ENCODE peak calls at places on chromosomes 13 and 19, in six cellular contexts. W, M, F, R, D and N are unnamed samples.

GRCh38 chr19:49887037-49887652 is 9.5 kb downstream of the IL4I1 start:
- DNase-seq in W (no peak), M (no peak), F (no peak), R (no peak), D (no peak), N (no peak)

GRCh38 chr19:46787331-46788100 is 878 bp downstream of the SLC1A5 start:
- DNase-seq in W (peak; percentile 74), M (peak; percentile 86), F (peak; percentile 52), R (peak; percentile 89), D (no peak), N (peak; percentile 79)

GRCh38 chr13:45595968-45596367 is 19.6 kb downstream of the ERICH6B start:
- DNase-seq in W (no peak), M (no peak), F (no peak), R (peak; percentile 14), D (no peak), N (no peak)

GRCh38 chr13:77386046-77386445 is 59.2 kb upstream of the MYCBP2 start:
- DNase-seq in W (no peak), M (no peak), F (no peak), R (no peak), D (no peak), N (no peak)

GRCh38 chr19:21147540-21147939 is 5.7 kb downstream of the ZNF431 start:
- DNase-seq in W (no peak), M (no peak), F (no peak), R (no peak), D (no peak), N (no peak)

GRCh38 chr13:77510156-77510555 is 25.4 kb upstream of the SCEL start:
- DNase-seq in W (no peak), M (no peak), F (no peak), R (no peak), D (no peak), N (no peak)

GRCh38 chr19:11347546-11347945 is 1.2 kb downstream of the CCDC159 start:
- DNase-seq in W (no peak), M (no peak), F (no peak), R (no peak), D (no peak), N (no peak)

GRCh38 chr13:25762795-25763377 is 288.9 kb downstream of the SHISA2 start:
- DNase-seq in W (no peak), M (no peak), F (no peak), R (no peak), D (no peak), N (no peak)

GRCh38 chr19:46925548-46925950 is 64.8 kb downstream of the ARHGAP35 start:
- DNase-seq in W (no peak), M (peak; percentile 69), F (no peak), R (no peak), D (no peak), N (peak; percentile 84)

GRCh38 chr19:55173717-55174409 is 6.2 kb downstream of the SYT5 start:
- DNase-seq in W (peak; percentile 75), M (peak; percentile 95), F (no peak), R (peak; percentile 83), D (no peak), N (peak; percentile 83)

GRCh38 chr13:22107549-22107948 is 436.7 kb downstream of the FGF9 start:
- DNase-seq in W (no peak), M (peak; percentile 3), F (no peak), R (no peak), D (no peak), N (no peak)

GRCh38 chr19:29872224-29872731 is 60.5 kb downstream of the CCNE1 start:
- DNase-seq in W (peak; percentile 5), M (no peak), F (no peak), R (peak; percentile 47), D (no peak), N (no peak)

GRCh38 chr19:13576726-13577125 is 70.4 kb upstream of the CACNA1A start:
- DNase-seq in W (no peak), M (no peak), F (no peak), R (no peak), D (no peak), N (no peak)

GRCh38 chr13:73556902-73557301 is 498.1 kb downstream of the KLF5 start:
- DNase-seq in W (no peak), M (no peak), F (no peak), R (peak; percentile 6), D (no peak), N (no peak)

GRCh38 chr19:11872624-11873023 is 15.0 kb upstream of the ZNF69 start:
- DNase-seq in W (no peak), M (no peak), F (no peak), R (no peak), D (no peak), N (no peak)

GRCh38 chr13:47279956-47280355 is 383.1 kb upstream of the HTR2A start:
- DNase-seq in W (no peak), M (no peak), F (no peak), R (no peak), D (no peak), N (no peak)

GRCh38 chr13:75426421-75426820 is 55.5 kb downstream of the TBC1D4 start:
- DNase-seq in W (no peak), M (no peak), F (no peak), R (no peak), D (no peak), N (no peak)

GRCh38 chr19:10699650-10700335 is 1.4 kb upstream of the QTRT1 start:
- DNase-seq in W (peak; percentile 63), M (peak; percentile 40), F (no peak), R (peak; percentile 72), D (no peak), N (peak; percentile 62)

GRCh38 chr13:35471466-35472307 is 4.8 kb downstream of the MAB21L1 start:
- DNase-seq in W (peak; percentile 33), M (no peak), F (no peak), R (peak; percentile 17), D (no peak), N (no peak)

GRCh38 chr19:4077800-4078683 is 11.3 kb upstream of the ZBTB7A start:
- DNase-seq in W (peak; percentile 33), M (no peak), F (peak; percentile 73), R (peak; percentile 60), D (no peak), N (no peak)

GRCh38 chr19:55279376-55279772 is 536 bp downstream of the HSPBP1 start:
- DNase-seq in W (no peak), M (no peak), F (no peak), R (no peak), D (no peak), N (no peak)

DNA sequence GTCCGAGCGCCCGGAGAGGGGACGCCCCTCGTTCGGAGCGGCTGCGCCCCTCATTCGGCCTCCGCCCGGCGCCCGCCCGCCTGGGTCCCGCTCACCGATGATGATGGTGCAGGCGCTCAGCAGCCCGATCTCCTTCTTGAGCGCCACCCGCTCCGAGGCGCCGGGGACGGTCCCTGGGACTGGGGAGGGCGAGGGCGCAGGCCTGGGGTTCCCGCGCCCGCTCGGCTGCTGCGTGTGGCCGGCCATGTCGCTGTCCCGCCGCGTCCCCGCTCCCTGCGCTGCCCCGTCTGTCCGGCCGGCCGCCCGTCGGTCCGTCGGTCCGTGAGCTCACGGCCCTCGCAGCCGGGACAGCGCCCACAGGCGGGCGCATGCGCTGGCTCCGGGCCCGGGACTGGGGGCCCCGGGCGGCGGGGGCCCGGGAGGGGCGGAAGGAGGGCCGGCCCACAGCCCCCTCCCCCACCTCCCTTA is at the start of gene SLC7A10:
- DNase-seq in W (no peak), M (no peak), F (no peak), R (peak; percentile 57), D (no peak), N (no peak)
- H3K4me3 ChIP-seq in W (no peak within 1 kb of the TSS), M (peak within 1 kb of the TSS; percentile 37), F (no peak within 1 kb of the TSS), R (peak within 1 kb of the TSS; percentile 9), D (no peak within 1 kb of the TSS), N (no peak within 1 kb of the TSS)

DNA sequence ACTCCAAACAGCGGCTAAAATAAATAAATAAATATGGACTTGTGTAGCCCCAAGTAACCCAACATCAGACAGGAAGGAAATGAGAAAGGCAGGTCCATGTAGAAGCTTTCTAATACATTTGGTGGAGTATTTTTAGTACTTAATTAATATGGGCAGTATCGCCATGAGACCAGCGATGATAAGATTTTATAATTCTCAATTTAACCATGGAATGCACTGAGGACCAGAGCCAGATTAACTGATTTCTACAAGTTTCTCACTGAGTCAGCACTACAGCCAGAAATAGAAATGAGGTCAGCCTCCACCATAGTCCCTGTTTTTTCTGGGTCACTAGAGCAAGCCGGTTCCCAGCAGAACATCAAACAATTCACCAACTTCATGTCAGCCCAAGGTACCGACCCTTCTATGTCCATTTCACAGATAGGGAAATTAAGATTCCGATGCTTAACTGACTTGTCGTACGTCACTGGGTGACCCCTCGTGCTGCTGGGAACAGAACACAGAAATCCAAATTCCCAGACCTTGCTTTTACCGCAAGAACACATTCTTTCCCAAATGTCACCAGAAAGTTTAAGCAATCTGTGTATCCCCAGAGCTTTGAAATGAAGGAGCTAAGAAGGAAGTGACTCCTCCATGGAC is 90.4 kb downstream of the COL4A1 start:
- DNase-seq in W (peak; percentile 86), M (no peak), F (no peak), R (peak; percentile 92), D (no peak), N (no peak)
- H3K4me1 ChIP-seq in W (peaks cover 26% of the 10 kb centered on the region), M (no peaks in the 10 kb centered on the region), F (peaks cover 64% of the 10 kb centered on the region), R (peaks cover 15% of the 10 kb centered on the region), D (peaks cover 17% of the 10 kb centered on the region), N (no peaks in the 10 kb centered on the region)

GRCh38 chr13:99985243-99985874 is 3.8 kb downstream of the ZIC2 start:
- DNase-seq in W (no peak), M (no peak), F (no peak), R (no peak), D (no peak), N (no peak)

GRCh38 chr13:99985886-99986527 is 4.4 kb downstream of the ZIC2 start:
- DNase-seq in W (no peak), M (no peak), F (no peak), R (no peak), D (no peak), N (no peak)

GRCh38 chr13:99983401-99984133 is 2.0 kb downstream of the ZIC2 start:
- DNase-seq in W (no peak), M (no peak), F (no peak), R (no peak), D (no peak), N (no peak)

GRCh38 chr13:99984134-99984462 is 2.5 kb downstream of the ZIC2 start:
- DNase-seq in W (no peak), M (no peak), F (no peak), R (no peak), D (no peak), N (no peak)

DNA sequence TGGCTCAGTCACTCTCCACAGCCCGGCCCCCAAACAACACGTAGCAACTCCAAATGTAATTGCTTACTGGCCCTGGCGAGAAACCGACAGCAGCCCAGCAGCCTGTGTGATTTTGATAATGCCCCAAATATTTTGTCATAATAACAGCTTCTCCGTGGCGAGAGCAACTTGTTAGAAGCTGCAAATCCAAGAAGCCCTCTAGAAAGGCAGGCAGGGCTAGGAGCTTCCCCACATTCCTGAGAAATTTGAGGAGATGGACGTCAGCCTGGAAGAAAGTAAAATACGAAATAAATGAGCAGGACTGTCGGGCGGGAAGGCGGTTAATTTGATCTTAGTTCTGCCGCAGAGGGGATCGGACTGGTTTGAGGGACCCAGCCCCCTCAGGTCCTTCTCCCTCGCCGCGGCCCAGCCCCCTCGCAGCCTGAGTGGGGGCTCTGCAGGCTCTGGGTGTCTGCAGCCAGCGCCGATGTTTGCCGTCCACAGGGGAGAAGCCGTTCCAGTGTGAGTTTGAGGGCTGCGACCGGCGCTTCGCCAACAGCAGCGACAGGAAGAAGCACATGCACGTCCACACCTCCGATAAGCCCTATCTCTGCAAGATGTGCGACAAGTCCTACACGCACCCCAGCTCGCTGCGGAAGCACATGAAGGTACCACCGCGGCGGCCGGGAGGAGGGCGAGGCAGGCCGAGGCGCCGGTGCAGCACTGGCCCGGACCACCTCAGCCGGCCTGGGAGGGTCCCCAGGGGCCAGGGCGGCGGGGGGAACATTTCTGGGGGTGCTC is 3.1 kb downstream of the ZIC2 start:
- DNase-seq in W (no peak), M (no peak), F (no peak), R (no peak), D (no peak), N (peak; percentile 38)
- H3K4me3 ChIP-seq in W (no peak overlapping the region), M (peak overlapping the region; percentile 92), F (no peak overlapping the region), R (no peak overlapping the region), D (no peak overlapping the region), N (peak overlapping the region; percentile 30)

GRCh38 chr13:93039131-93039530 is 187.5 kb upstream of the GPC6 start:
- DNase-seq in W (peak; percentile 32), M (no peak), F (no peak), R (peak; percentile 42), D (no peak), N (no peak)
- H3K4me1 ChIP-seq in W (no peaks in the 10 kb centered on the region), M (no peaks in the 10 kb centered on the region), F (no peaks in the 10 kb centered on the region), R (no peaks in the 10 kb centered on the region), D (no peaks in the 10 kb centered on the region), N (no peaks in the 10 kb centered on the region)